ENCODE peak calls at places on chromosomes 7 and 10, in seven cellular contexts. One of them, this sample, is unnamed. For H3K4me1 and H3K9me3, the result is how much of the 10 kb centered on the place peaks cover.

GRCh38 chr7:142391191-142391992 is 133.5 kb upstream of the PRSS58 start:
- DNase-seq in psoas muscle: peak
- DNase-seq in osteoblast: peak
- DNase-seq in H9: peak
- DNase-seq in spleen: no peak
- DNase-seq in tibial artery: no peak
- DNase-seq in fibroblast of lung: no peak
- DNase-seq in this sample: no peak

GRCh38 chr10:21496285-21497176 is 29.0 kb downstream of the SKIDA1 start:
- DNase-seq in spleen: peak
- DNase-seq in osteoblast: peak
- DNase-seq in tibial artery: peak
- DNase-seq in H9: peak
- DNase-seq in fibroblast of lung: peak
- DNase-seq in psoas muscle: peak
- DNase-seq in this sample: peak

GRCh38 chr10:114519756-114520288 is 115.5 kb upstream of the AFAP1L2 start:
- DNase-seq in spleen: no peak
- DNase-seq in tibial artery: no peak
- DNase-seq in fibroblast of lung: no peak
- DNase-seq in H9: no peak
- DNase-seq in psoas muscle: no peak
- DNase-seq in osteoblast: no peak
- DNase-seq in this sample: no peak

GRCh38 chr7:45446195-45446944 is 127.8 kb upstream of the ADCY1 start:
- DNase-seq in spleen: no peak
- DNase-seq in tibial artery: no peak
- DNase-seq in osteoblast: no peak
- DNase-seq in H9: no peak
- DNase-seq in psoas muscle: no peak
- DNase-seq in fibroblast of lung: peak
- DNase-seq in this sample: no peak

GRCh38 chr7:151699920-151700319 is 177.0 kb downstream of the PRKAG2 start:
- DNase-seq in osteoblast: peak
- DNase-seq in tibial artery: no peak
- DNase-seq in psoas muscle: no peak
- DNase-seq in spleen: no peak
- DNase-seq in fibroblast of lung: no peak
- DNase-seq in H9: no peak
- DNase-seq in this sample: peak

GRCh38 chr7:77531038-77531437 is 6.1 kb upstream of the PTPN12 start:
- DNase-seq in psoas muscle: no peak
- DNase-seq in tibial artery: no peak
- DNase-seq in H9: no peak
- DNase-seq in spleen: no peak
- DNase-seq in osteoblast: peak
- DNase-seq in fibroblast of lung: no peak
- DNase-seq in this sample: no peak

GRCh38 chr7:94669773-94670495 is 14.0 kb upstream of the SGCE start:
- DNase-seq in tibial artery: no peak
- DNase-seq in H9: no peak
- DNase-seq in spleen: no peak
- DNase-seq in osteoblast: peak
- DNase-seq in fibroblast of lung: no peak
- DNase-seq in psoas muscle: no peak
- DNase-seq in this sample: no peak

GRCh38 chr10:28991738-28992270 is 297.1 kb upstream of the LYZL1 start:
- DNase-seq in osteoblast: no peak
- DNase-seq in H9: peak
- DNase-seq in fibroblast of lung: peak
- DNase-seq in tibial artery: no peak
- DNase-seq in spleen: no peak
- DNase-seq in psoas muscle: no peak
- DNase-seq in this sample: no peak

GRCh38 chr10:126387931-126388911 is at the start of gene ADAM12:
- DNase-seq in spleen: no peak
- DNase-seq in osteoblast: peak
- DNase-seq in fibroblast of lung: peak
- DNase-seq in H9: peak
- DNase-seq in psoas muscle: peak
- DNase-seq in tibial artery: no peak
- DNase-seq in this sample: peak

GRCh38 chr7:70640266-70640833 is 491.6 kb upstream of the GALNT17 start:
- DNase-seq in H9: no peak
- DNase-seq in spleen: no peak
- DNase-seq in osteoblast: peak
- DNase-seq in tibial artery: no peak
- DNase-seq in psoas muscle: no peak
- DNase-seq in fibroblast of lung: peak
- DNase-seq in this sample: no peak

GRCh38 chr7:8232999-8233847 is 28.7 kb downstream of the ICA1 start:
- DNase-seq in psoas muscle: no peak
- DNase-seq in H9: no peak
- DNase-seq in osteoblast: no peak
- DNase-seq in spleen: no peak
- DNase-seq in fibroblast of lung: no peak
- DNase-seq in tibial artery: no peak
- DNase-seq in this sample: no peak

GRCh38 chr10:119205926-119206602 is 1.3 kb upstream of the GRK5 start:
- DNase-seq in osteoblast: peak
- DNase-seq in spleen: peak
- DNase-seq in psoas muscle: peak
- DNase-seq in tibial artery: peak
- DNase-seq in H9: peak
- DNase-seq in fibroblast of lung: no peak
- DNase-seq in this sample: peak

GRCh38 chr7:43844257-43844656 is 25.1 kb downstream of the MRPS24 start:
- DNase-seq in spleen: no peak
- DNase-seq in osteoblast: peak
- DNase-seq in tibial artery: no peak
- DNase-seq in fibroblast of lung: no peak
- DNase-seq in H9: no peak
- DNase-seq in psoas muscle: no peak
- DNase-seq in this sample: no peak

DNA sequence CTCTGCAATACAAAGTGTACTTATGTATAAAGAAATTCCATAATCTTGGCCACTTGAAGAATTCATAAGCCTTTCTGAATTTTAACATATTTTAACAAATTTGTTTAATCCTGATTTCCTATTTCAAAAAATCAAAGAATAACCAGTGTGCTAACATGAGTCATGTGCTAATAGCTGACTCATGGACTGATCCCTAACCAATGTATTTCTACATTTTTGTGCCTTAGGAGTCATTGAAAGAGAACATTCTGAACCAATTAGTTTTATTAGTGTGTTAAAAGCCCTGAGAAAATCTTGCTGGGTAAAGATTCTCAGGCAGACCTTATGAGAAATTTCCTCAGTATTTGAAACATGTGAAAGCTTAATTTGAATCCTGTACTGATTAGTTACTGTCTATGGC is 73.1 kb upstream of the CCAR1 start:
- DNase-seq in tibial artery: no peak
- DNase-seq in fibroblast of lung: peak
- DNase-seq in H9: no peak
- DNase-seq in osteoblast: peak
- DNase-seq in spleen: no peak
- DNase-seq in psoas muscle: no peak
- DNase-seq in this sample: no peak
- TF ChIP-seq CTCF in tibial artery: no peak
- TF ChIP-seq CTCF in fibroblast of lung: no peak
- TF ChIP-seq CTCF in H9: no peak
- TF ChIP-seq CTCF in osteoblast: no peak
- TF ChIP-seq CTCF in spleen: no peak
- TF ChIP-seq CTCF in psoas muscle: no peak
- TF ChIP-seq CTCF in this sample: no peak

GRCh38 chr7:1053002-1053411 is 8.7 kb downstream of the GPR146 start:
- DNase-seq in tibial artery: no peak
- DNase-seq in psoas muscle: peak
- DNase-seq in H9: peak
- DNase-seq in osteoblast: no peak
- DNase-seq in fibroblast of lung: no peak
- DNase-seq in spleen: peak
- DNase-seq in this sample: peak
- H3K4me1 ChIP-seq in tibial artery: under half
- H3K4me1 ChIP-seq in psoas muscle: half or more
- H3K4me1 ChIP-seq in H9: under half
- H3K4me1 ChIP-seq in osteoblast: under half
- H3K4me1 ChIP-seq in fibroblast of lung: under half
- H3K4me1 ChIP-seq in spleen: half or more
- H3K4me1 ChIP-seq in this sample: under half

DNA sequence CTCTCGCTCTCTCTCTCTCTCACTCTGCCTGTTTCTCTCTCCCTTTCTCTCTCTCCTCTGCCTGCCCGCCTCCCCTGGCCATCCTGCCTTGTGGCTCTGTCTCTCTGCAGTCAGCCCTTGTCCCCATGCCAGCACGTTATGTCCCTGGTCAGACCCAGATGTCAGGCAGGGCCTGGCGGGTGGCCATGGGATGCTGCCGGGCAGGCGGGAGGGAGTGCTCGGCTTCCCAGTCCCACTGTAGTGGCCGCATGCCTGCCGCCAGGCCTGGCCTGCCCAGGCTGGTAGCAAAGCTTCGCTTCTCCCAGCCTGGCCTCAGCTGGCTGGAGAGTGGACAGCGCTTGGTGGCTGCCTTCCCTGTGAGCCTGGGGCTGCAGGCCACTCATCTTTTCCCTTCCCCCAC is 121.5 kb upstream of the ZNF716 start:
- DNase-seq in H9: no peak
- DNase-seq in spleen: no peak
- DNase-seq in tibial artery: no peak
- DNase-seq in fibroblast of lung: no peak
- DNase-seq in psoas muscle: no peak
- DNase-seq in osteoblast: no peak
- DNase-seq in this sample: peak
- H3K9me3 ChIP-seq in H9: half or more
- H3K9me3 ChIP-seq in spleen: half or more
- H3K9me3 ChIP-seq in tibial artery: half or more
- H3K9me3 ChIP-seq in fibroblast of lung: under half
- H3K9me3 ChIP-seq in psoas muscle: under half
- H3K9me3 ChIP-seq in osteoblast: under half
- H3K9me3 ChIP-seq in this sample: under half

GRCh38 chr10:11658801-11659368 is 47.4 kb upstream of the USP6NL start:
- DNase-seq in osteoblast: no peak
- DNase-seq in H9: peak
- DNase-seq in tibial artery: no peak
- DNase-seq in fibroblast of lung: no peak
- DNase-seq in spleen: no peak
- DNase-seq in psoas muscle: no peak
- DNase-seq in this sample: no peak
- TF ChIP-seq CTCF in osteoblast: no peak
- TF ChIP-seq CTCF in H9: no peak
- TF ChIP-seq CTCF in tibial artery: no peak
- TF ChIP-seq CTCF in fibroblast of lung: no peak
- TF ChIP-seq CTCF in spleen: no peak
- TF ChIP-seq CTCF in psoas muscle: no peak
- TF ChIP-seq CTCF in this sample: no peak

GRCh38 chr7:36203081-36203775 is 50.2 kb downstream of the EEPD1 start:
- DNase-seq in fibroblast of lung: no peak
- DNase-seq in H9: no peak
- DNase-seq in tibial artery: no peak
- DNase-seq in osteoblast: no peak
- DNase-seq in spleen: no peak
- DNase-seq in psoas muscle: no peak
- DNase-seq in this sample: no peak

GRCh38 chr7:36207451-36208291 is 54.6 kb downstream of the EEPD1 start:
- DNase-seq in H9: no peak
- DNase-seq in psoas muscle: peak
- DNase-seq in osteoblast: peak
- DNase-seq in tibial artery: peak
- DNase-seq in spleen: peak
- DNase-seq in fibroblast of lung: peak
- DNase-seq in this sample: no peak

GRCh38 chr7:36204044-36204663 is 51.1 kb downstream of the EEPD1 start:
- DNase-seq in osteoblast: peak
- DNase-seq in psoas muscle: no peak
- DNase-seq in tibial artery: no peak
- DNase-seq in fibroblast of lung: no peak
- DNase-seq in H9: no peak
- DNase-seq in spleen: no peak
- DNase-seq in this sample: no peak

GRCh38 chr7:36205844-36206243 is 52.8 kb downstream of the EEPD1 start:
- DNase-seq in H9: no peak
- DNase-seq in psoas muscle: no peak
- DNase-seq in spleen: no peak
- DNase-seq in fibroblast of lung: no peak
- DNase-seq in tibial artery: no peak
- DNase-seq in osteoblast: peak
- DNase-seq in this sample: no peak

DNA sequence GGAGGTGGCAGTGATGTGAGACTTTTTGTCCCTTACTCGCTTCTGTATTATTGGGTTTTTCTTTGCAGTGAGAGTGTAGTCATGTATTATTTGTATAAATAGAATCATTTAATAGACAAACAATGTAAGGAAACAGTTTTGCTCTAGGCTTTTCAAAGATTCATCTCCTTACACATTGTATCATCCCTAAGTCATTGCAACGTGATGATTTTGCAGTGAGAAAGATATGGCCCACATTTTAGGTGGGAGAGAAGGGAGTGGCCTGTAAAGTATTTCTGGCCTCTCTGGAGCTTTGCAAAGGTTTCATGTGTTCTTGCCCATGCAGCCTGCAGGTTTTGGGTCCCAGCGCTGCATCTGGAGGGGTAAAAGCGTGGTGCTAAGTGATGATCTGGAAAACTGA is 52.2 kb downstream of the EEPD1 start:
- DNase-seq in spleen: no peak
- DNase-seq in fibroblast of lung: no peak
- DNase-seq in psoas muscle: no peak
- DNase-seq in H9: no peak
- DNase-seq in tibial artery: no peak
- DNase-seq in osteoblast: no peak
- DNase-seq in this sample: no peak
- H3K4me1 ChIP-seq in spleen: half or more
- H3K4me1 ChIP-seq in fibroblast of lung: under half
- H3K4me1 ChIP-seq in psoas muscle: half or more
- H3K4me1 ChIP-seq in H9: under half
- H3K4me1 ChIP-seq in tibial artery: under half
- H3K4me1 ChIP-seq in osteoblast: under half
- H3K4me1 ChIP-seq in this sample: under half

GRCh38 chr7:35818513-35818912 is 17.7 kb downstream of the SEPTIN7 start:
- DNase-seq in spleen: no peak
- DNase-seq in psoas muscle: no peak
- DNase-seq in osteoblast: no peak
- DNase-seq in fibroblast of lung: no peak
- DNase-seq in tibial artery: no peak
- DNase-seq in H9: no peak
- DNase-seq in this sample: no peak
- H3K9me3 ChIP-seq in spleen: under half
- H3K9me3 ChIP-seq in psoas muscle: under half
- H3K9me3 ChIP-seq in osteoblast: under half
- H3K9me3 ChIP-seq in fibroblast of lung: under half
- H3K9me3 ChIP-seq in tibial artery: under half
- H3K9me3 ChIP-seq in H9: under half
- H3K9me3 ChIP-seq in this sample: under half